ENCODE peak calls at places on chromosomes 5 and 9, in six cellular contexts. V is transverse colon, Q is mesothelial cell of epicardium, H is cardiac muscle cell, L is lower leg skin, E is IMR-90. U is an unnamed sample.
A peak's percentile ranks its signal among the peaks of the same experiment; 100 is the strongest.

GRCh38 chr5:128303593-128303992 is 220.0 kb downstream of the SLC12A2 start:
- DNase-seq in H (no peak), E (no peak), L (no peak), Q (no peak), V (no peak), U (no peak)

GRCh38 chr9:126504977-126505455 is 108.7 kb upstream of the LMX1B start:
- DNase-seq in Q (no peak), E (no peak), V (no peak), L (no peak), H (no peak), U (no peak)

GRCh38 chr5:54807421-54807820 is 178.0 kb downstream of the ESM1 start:
- DNase-seq in L (no peak), H (peak; percentile 81), V (no peak), Q (no peak), E (peak; percentile 86), U (peak; percentile 63)

GRCh38 chr5:172688735-172689572 is 47.9 kb downstream of the NEURL1B start:
- DNase-seq in V (peak; percentile 61), H (peak; percentile 55), Q (no peak), E (peak; percentile 11), L (no peak), U (no peak)

GRCh38 chr9:98087420-98088354 is 31.2 kb downstream of the NANS start:
- DNase-seq in E (peak; percentile 20), V (peak; percentile 22), L (peak; percentile 87), H (peak; percentile 81), Q (no peak), U (no peak)

GRCh38 chr9:107870221-107870620 is 380.7 kb upstream of the KLF4 start:
- DNase-seq in H (no peak), V (no peak), Q (no peak), L (no peak), E (no peak), U (no peak)

GRCh38 chr5:36300181-36300926 is 1.3 kb downstream of the RANBP3L start:
- DNase-seq in V (no peak), L (no peak), H (no peak), E (peak; percentile 1), Q (no peak), U (no peak)

GRCh38 chr5:55680353-55680752 is 31.8 kb downstream of the SLC38A9 start:
- DNase-seq in Q (no peak), H (no peak), E (no peak), L (no peak), V (no peak), U (no peak)

GRCh38 chr9:83965350-83966208 is 14.4 kb downstream of the HNRNPK start:
- DNase-seq in E (peak; percentile 43), V (no peak), L (peak; percentile 43), H (peak; percentile 58), Q (no peak), U (no peak)

GRCh38 chr9:127856094-127856740 is 1.8 kb upstream of the ENG start:
- DNase-seq in H (no peak), E (no peak), Q (no peak), V (no peak), L (no peak), U (no peak)

GRCh38 chr9:94014845-94015244 is 59.7 kb upstream of the BARX1 start:
- DNase-seq in H (no peak), V (no peak), Q (no peak), L (no peak), E (no peak), U (no peak)

GRCh38 chr5:36146390-36146789 is 5.3 kb downstream of the LMBRD2 start:
- DNase-seq in E (no peak), H (no peak), V (no peak), Q (no peak), L (no peak), U (no peak)

GRCh38 chr5:72587909-72588308 is 80.7 kb upstream of the ZNF366 start:
- DNase-seq in V (no peak), H (peak; percentile 44), E (peak; percentile 21), L (no peak), Q (no peak), U (no peak)

GRCh38 chr5:67031689-67032088 is 164.9 kb downstream of the CD180 start:
- DNase-seq in E (no peak), V (no peak), Q (no peak), H (no peak), L (no peak), U (no peak)

GRCh38 chr5:123813937-123814624 is 302.1 kb downstream of the CSNK1G3 start:
- DNase-seq in E (peak; percentile 25), H (peak; percentile 58), Q (no peak), L (no peak), V (no peak), U (peak; percentile 83)

GRCh38 chr9:20553750-20554149 is 68.5 kb downstream of the MLLT3 start:
- DNase-seq in V (no peak), H (no peak), E (no peak), Q (no peak), L (no peak), U (no peak)

GRCh38 chr5:42950466-42951168 is 89.5 kb downstream of the ANXA2R start:
- DNase-seq in H (peak; percentile 99), V (peak; percentile 84), E (peak; percentile 100), Q (no peak), L (peak; percentile 94), U (peak; percentile 100)

GRCh38 chr9:129483467-129484324 is 137.2 kb downstream of the C9orf50 start:
- DNase-seq in L (peak; percentile 98), H (peak; percentile 96), E (peak; percentile 85), V (peak; percentile 83), Q (peak; percentile 72), U (peak; percentile 84)

GRCh38 chr9:77981332-77981731 is 50.3 kb downstream of the GNAQ start:
- DNase-seq in V (peak; percentile 81), Q (no peak), E (peak; percentile 61), H (no peak), L (no peak), U (peak; percentile 72)

GRCh38 chr5:77560677-77561263 is 68.7 kb upstream of the WDR41 start:
- DNase-seq in L (no peak), Q (no peak), E (peak; percentile 55), V (no peak), H (peak; percentile 71), U (peak; percentile 37)

GRCh38 chr5:118070041-118070440 is 918.3 kb downstream of the DTWD2 start:
- DNase-seq in H (no peak), E (no peak), V (no peak), L (no peak), Q (no peak), U (no peak)

GRCh38 chr5:55438931-55439477 is 95.8 kb downstream of the PLPP1 start:
- DNase-seq in E (peak; percentile 82), Q (no peak), H (peak; percentile 76), V (peak; percentile 23), L (no peak), U (peak; percentile 53)

DNA sequence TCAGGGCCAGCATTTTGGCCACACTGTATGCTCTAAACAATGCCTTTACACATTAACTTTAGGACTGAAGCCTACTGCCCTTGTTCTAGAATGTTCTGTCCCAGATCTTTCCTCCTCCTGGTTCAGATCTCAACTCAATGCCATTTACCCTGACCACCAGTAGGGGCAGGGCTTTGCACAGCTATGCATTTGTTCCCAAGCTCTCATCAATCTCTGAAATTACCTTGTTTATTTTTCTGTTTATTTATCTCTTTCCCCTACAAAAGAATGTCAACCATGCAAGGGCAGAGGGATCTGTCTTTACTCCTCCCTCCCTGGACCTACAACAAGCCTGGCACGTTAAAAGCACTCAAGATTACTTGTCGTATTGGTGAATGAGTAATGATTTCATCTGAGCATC is 612.9 kb downstream of the BNC2 start:
- DNase-seq in L (peak; percentile 23), E (no peak), V (no peak), H (peak; percentile 40), Q (no peak), U (no peak)
- TF ChIP-seq CTCF in L (no peak), E (peak; percentile 56), V (peak; percentile 41), H (peak; percentile 69), Q (peak; percentile 52), U (peak; percentile 80)

GRCh38 chr9:120712539-120713031 is 1.7 kb downstream of the MEGF9 start:
- DNase-seq in L (no peak), Q (no peak), H (no peak), V (no peak), E (no peak), U (no peak)

GRCh38 chr9:120714088-120714845 is at the start of gene MEGF9:
- DNase-seq in Q (peak; percentile 99), V (peak; percentile 98), L (peak; percentile 100), E (peak; percentile 97), H (peak; percentile 98), U (peak; percentile 97)

GRCh38 chr9:120714846-120715231 is 569 bp upstream of the MEGF9 start:
- DNase-seq in E (no peak), L (peak; percentile 91), H (no peak), V (no peak), Q (no peak), U (no peak)

GRCh38 chr9:120711841-120712538 is 2.3 kb downstream of the MEGF9 start:
- DNase-seq in V (no peak), Q (no peak), H (no peak), L (no peak), E (no peak), U (no peak)

DNA sequence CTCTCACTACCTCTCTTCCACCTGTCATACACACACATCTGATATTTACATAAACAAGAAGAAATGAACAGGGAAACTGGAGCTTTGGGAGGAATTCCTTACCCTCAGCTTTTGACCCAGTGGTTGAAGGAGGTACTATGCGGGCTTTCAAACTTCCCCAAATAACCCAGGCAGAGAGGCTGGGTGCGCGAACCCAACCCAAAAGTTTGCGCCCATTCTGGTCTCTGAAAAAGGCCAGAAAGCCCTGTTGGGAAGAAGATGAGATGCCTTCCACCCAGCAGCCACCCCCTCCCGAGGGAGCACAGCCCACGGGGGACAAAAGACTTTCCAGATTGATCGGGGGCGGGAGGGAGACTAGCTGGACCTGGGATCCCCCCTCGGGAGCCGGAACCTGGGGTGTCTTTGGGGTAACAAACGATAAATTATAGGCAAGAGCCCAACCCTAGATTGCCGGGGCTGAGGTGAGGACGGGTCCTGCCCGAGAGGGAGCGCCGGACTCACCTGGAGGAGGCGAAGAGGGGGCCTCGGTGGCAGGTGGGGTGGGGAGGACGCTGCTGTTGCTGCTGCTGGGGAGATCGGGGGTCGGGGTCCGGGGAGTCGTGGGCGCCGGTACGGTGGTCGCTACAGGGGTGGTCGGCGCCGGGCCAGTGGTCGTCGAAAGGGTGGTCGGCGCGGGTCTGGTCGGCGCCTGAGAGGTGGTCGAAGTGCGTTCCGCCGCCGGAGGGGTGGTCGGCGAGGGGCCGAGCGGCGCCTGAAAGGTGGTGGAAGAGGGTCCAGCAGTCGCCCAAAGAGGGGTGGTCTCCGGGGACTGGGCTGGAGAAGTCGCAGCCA is 798 bp downstream of the MEGF9 start:
- DNase-seq in E (no peak), L (peak; percentile 90), H (no peak), V (peak; percentile 29), Q (peak; percentile 53), U (no peak)
- TF ChIP-seq CTCF in E (no peak), L (no peak), H (no peak), V (no peak), Q (no peak), U (peak; percentile 29)

DNA sequence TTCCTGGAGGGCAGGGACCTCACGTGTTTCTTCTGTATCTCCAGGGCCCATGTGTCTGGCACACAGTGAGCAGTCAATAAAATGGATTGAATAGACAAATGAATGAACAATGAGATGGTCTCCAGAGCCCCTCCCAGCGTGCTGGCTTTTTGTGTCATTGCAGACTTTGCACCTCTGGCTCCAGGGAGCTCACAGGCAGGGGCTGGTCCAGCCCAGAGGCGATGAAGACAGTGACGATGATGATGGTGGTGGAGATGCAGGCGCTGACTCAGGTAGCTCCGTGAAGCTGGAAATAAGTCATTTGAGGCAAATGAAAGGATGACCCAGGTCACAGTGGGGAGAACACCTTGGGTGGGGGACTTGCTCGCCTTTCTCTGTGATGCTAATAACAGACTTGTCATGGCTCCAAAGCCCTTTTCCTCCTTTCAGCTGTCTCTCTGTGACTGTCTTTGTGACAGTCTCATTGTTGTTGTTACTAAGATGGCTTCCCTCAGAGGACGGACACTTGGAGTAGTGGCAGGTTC is 30.4 kb upstream of the FABP6 start:
- DNase-seq in H (no peak), V (no peak), L (no peak), Q (no peak), E (no peak), U (no peak)
- TF ChIP-seq CTCF in H (no peak), V (no peak), L (no peak), Q (no peak), E (no peak), U (no peak)

GRCh38 chr5:140175367-140176027 is 509 bp downstream of the CYSTM1 start:
- DNase-seq in H (peak; percentile 75), E (peak; percentile 56), L (peak; percentile 96), V (peak; percentile 83), Q (peak; percentile 79), U (peak; percentile 50)
- TF ChIP-seq CTCF in H (peak; percentile 26), E (peak; percentile 18), L (no peak), V (peak; percentile 33), Q (no peak), U (peak; percentile 41)

U was measured in HFFc6.